ENCODE peak calls at places on chromosomes 11 and 22, in five cellular contexts. P is cardiac muscle cell, J is heart right ventricle, R is B cell, W is Calu3. N is an unnamed sample.

GRCh38 chr11:95443386-95443785 is 212.4 kb upstream of the SESN3 start:
- DNase-seq in W (no peak), J (no peak), R (peak; percentile 21), P (no peak), N (no peak)

GRCh38 chr22:41619979-41620645 is 731 bp downstream of the DESI1 start:
- DNase-seq in R (peak; percentile 47), J (peak; percentile 20), W (peak; percentile 51), P (peak; percentile 36), N (no peak)

GRCh38 chr11:14956111-14956510 is 16.0 kb downstream of the CALCA start:
- DNase-seq in J (no peak), W (no peak), P (no peak), R (no peak), N (no peak)

GRCh38 chr11:18393581-18394299 is 623 bp upstream of the LDHA start:
- DNase-seq in P (peak; percentile 19), R (no peak), J (no peak), W (no peak), N (no peak)

GRCh38 chr11:27353593-27354358 is 9.2 kb downstream of the CCDC34 start:
- DNase-seq in R (no peak), P (no peak), J (no peak), W (no peak), N (no peak)

GRCh38 chr11:43119275-43119970 is 192.4 kb upstream of the API5 start:
- DNase-seq in R (no peak), W (no peak), J (no peak), P (no peak), N (no peak)

GRCh38 chr11:46520971-46521745 is 72.7 kb downstream of the AMBRA1 start:
- DNase-seq in W (no peak), J (no peak), R (no peak), P (no peak), N (peak; percentile 60)

GRCh38 chr11:78138281-78138680 is 1.1 kb downstream of the ALG8 start:
- DNase-seq in W (no peak), J (no peak), P (no peak), R (no peak), N (peak; percentile 42)

GRCh38 chr11:65442952-65443351 is 20.4 kb downstream of the NEAT1 start:
- DNase-seq in P (no peak), R (no peak), W (no peak), J (no peak), N (no peak)

GRCh38 chr22:45317551-45318167 is 7.9 kb downstream of the FAM118A start:
- DNase-seq in R (no peak), P (no peak), W (peak; percentile 45), J (peak; percentile 64), N (no peak)

GRCh38 chr22:17105143-17106129 is 15.7 kb downstream of the TMEM121B start:
- DNase-seq in J (no peak), P (no peak), R (peak; percentile 16), W (no peak), N (no peak)

DNA sequence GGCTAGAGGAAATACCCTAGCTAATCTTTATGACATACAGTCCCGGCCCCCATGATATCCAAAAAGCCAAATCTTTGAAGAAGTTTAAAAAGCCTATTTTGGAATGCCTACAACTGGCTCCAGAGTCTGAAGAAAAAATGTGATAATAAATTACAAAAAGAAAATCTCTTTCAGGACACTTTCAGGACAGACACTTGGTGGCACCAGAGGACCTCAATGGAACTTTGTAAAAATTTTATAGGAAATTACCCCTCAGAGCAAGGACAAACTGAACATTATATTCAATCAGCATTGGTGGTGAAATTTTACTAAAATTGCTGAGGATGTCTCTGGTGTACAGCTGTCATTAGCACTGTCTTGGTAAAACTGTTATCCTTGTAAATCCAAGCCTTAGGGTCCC is 81.0 kb downstream of the CCDC73 start:
- DNase-seq in P (peak; percentile 15), R (no peak), J (no peak), W (peak; percentile 28), N (peak; percentile 11)
- TF ChIP-seq CTCF in P (peak; percentile 27), R (peak; percentile 27), J (no peak), W (peak; percentile 54), N (peak; percentile 11)

GRCh38 chr22:35841907-35842518 is 124.3 kb downstream of the APOL5 start:
- DNase-seq in P (no peak), R (no peak), J (no peak), W (no peak), N (no peak)

GRCh38 chr22:35844886-35845285 is 127.2 kb downstream of the APOL5 start:
- DNase-seq in J (no peak), R (no peak), P (no peak), W (no peak), N (no peak)

GRCh38 chr22:35842519-35842913 is 124.8 kb downstream of the APOL5 start:
- DNase-seq in R (no peak), P (no peak), J (no peak), W (no peak), N (no peak)

GRCh38 chr22:35839811-35840739 is 122.4 kb downstream of the APOL5 start:
- DNase-seq in J (peak; percentile 88), R (no peak), W (peak; percentile 84), P (peak; percentile 92), N (peak; percentile 88)

GRCh38 chr22:35842954-35843353 is 125.3 kb downstream of the APOL5 start:
- DNase-seq in W (peak; percentile 66), R (no peak), J (no peak), P (peak; percentile 39), N (peak; percentile 19)
- TF ChIP-seq CTCF in W (no peak), R (no peak), J (peak; percentile 20), P (peak; percentile 64), N (peak; percentile 21)

GRCh38 chr11:112583246-112583893 is 322.7 kb upstream of the PLET1 start:
- DNase-seq in J (no peak), R (no peak), W (no peak), P (no peak), N (no peak)

GRCh38 chr11:112587664-112588063 is 327.0 kb upstream of the PLET1 start:
- DNase-seq in P (no peak), J (no peak), R (no peak), W (no peak), N (no peak)

GRCh38 chr11:112581747-112582146 is 321.1 kb upstream of the PLET1 start:
- DNase-seq in P (no peak), W (no peak), R (no peak), J (no peak), N (no peak)

GRCh38 chr11:112582366-112582765 is 321.7 kb upstream of the PLET1 start:
- DNase-seq in W (no peak), P (no peak), R (no peak), J (no peak), N (no peak)

DNA sequence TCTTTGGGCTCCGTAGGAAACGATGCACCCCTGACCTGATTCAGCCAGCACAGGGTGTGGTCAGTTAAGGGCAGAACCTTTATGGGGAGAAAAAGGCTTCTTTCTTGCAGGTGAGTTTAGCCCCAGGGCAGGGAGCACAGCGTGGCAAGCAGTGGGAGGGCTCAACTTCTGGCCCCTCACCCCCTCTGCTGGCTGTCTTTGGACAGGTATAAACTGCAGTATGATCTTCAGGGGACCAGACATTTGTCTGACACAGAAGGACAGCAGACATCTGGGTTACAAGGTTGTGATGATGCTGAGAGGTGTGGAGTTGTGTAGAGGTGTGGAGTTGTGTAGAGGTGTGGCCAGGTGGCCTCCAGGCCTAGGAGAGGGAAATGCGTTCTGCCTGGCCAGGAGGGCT is 324.0 kb upstream of the PLET1 start:
- DNase-seq in J (no peak), W (peak; percentile 46), R (no peak), P (peak; percentile 41), N (peak; percentile 15)
- TF ChIP-seq CTCF in J (no peak), W (no peak), R (no peak), P (peak; percentile 6), N (no peak)

GRCh38 chr11:110447897-110448522 is 18.3 kb downstream of the FDX1 start:
- DNase-seq in J (no peak), R (no peak), P (no peak), W (no peak), N (no peak)
- TF ChIP-seq CTCF in J (no peak), R (peak; percentile 77), P (peak; percentile 28), W (peak; percentile 35), N (peak; percentile 65)

DNA sequence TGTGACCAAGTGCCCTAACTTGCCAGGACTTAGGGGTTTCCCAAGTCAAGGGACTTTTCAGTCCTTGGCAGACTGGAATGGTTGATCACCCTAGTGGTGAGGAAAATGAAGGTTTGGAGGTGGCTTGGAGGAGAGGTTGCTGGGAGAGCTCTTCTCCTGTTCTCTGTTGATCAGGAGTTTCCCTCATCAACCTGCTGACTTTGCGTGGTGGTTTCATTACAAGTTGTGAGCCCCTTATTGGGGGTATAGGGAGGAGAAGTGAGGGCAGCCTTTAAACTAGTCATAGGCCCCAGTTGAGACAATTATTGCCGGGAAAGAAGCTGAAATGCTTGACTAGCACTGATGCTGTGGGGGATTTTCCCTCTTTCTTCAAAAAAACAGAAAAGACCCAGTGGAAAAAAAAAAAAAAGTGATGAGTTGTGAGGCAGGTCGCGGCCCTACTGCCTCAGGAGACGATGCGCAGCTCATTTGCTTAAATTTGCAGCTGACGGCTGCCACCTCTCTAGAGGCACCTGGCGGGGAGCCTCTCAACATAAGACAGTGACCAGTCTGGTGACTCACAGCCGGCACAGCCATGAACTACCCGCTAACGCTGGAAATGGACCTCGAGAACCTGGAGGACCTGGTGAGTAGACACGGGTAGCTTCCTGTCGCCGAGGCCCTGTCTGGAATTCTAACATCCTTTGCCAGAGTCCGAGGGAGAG is at the start of gene CXCR5:
- DNase-seq in R (peak; percentile 78), J (no peak), P (no peak), W (no peak), N (no peak)
- TF ChIP-seq CTCF in R (peak; percentile 41), J (no peak), P (no peak), W (no peak), N (no peak)

DNA sequence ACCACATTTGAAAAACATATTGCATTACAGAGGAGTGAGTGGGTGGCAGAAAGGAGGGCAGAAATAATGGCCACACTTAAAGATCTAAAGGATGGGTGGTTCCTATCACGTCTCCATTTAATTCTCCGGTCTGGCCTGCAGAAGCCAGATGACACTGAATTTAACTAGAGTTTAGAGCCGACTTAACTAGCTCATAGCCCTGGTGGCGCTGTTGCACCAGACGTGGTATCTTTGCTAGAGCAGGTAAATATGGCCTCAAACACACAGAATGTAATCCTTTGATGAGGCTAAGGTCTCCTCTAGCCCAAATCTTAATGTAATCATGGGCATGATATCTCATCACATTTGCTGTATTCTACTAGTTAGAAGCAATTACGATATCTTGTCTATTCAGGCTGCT is 51.5 kb upstream of the GAL start:
- DNase-seq in W (peak; percentile 68), J (no peak), P (peak; percentile 78), R (peak; percentile 13), N (peak; percentile 57)
- TF ChIP-seq CTCF in W (peak; percentile 30), J (no peak), P (peak; percentile 72), R (peak; percentile 25), N (peak; percentile 40)

GRCh38 chr11:57567512-57568329 is at the start of gene UBE2L6:
- DNase-seq in W (peak; percentile 63), J (peak; percentile 50), P (peak; percentile 88), R (peak; percentile 87), N (peak; percentile 82)
- TF ChIP-seq CTCF in W (peak; percentile 85), J (no peak), P (no peak), R (peak; percentile 95), N (no peak)

GRCh38 chr22:19494001-19494560 is 14.4 kb downstream of the CDC45 start:
- DNase-seq in J (no peak), R (no peak), P (no peak), W (no peak), N (no peak)

GRCh38 chr22:19494676-19495173 is 15.0 kb downstream of the CDC45 start:
- DNase-seq in P (no peak), J (no peak), W (no peak), R (no peak), N (no peak)

GRCh38 chr22:19497245-19497644 is 17.5 kb downstream of the CDC45 start:
- DNase-seq in R (no peak), J (no peak), W (no peak), P (no peak), N (no peak)

GRCh38 chr22:19496324-19496630 is 16.6 kb downstream of the CDC45 start:
- DNase-seq in R (no peak), W (no peak), P (no peak), J (no peak), N (no peak)

GRCh38 chr22:19495562-19496323 is 16.0 kb downstream of the CDC45 start:
- DNase-seq in R (no peak), W (no peak), P (no peak), J (no peak), N (no peak)
- TF ChIP-seq CTCF in R (peak; percentile 10), W (no peak), P (peak; percentile 14), J (no peak), N (no peak)